ENCODE peak calls at places on chromosomes 13 and 19, in ten cellular contexts. Z, Y, S, G, E, K, D, B, Q and R are unnamed samples.

GRCh38 chr13:79722885-79723445 is 242.0 kb downstream of the NDFIP2 start:
- DNase-seq in Z (no peak), Y (no peak), S (no peak), G (no peak), E (no peak), K (no peak), D (no peak), B (no peak), Q (no peak), R (no peak)

GRCh38 chr13:101218484-101218883 is 197.8 kb downstream of the NALCN start:
- DNase-seq in Z (no peak), Y (no peak), S (no peak), G (no peak), E (no peak), K (no peak), D (no peak), B (no peak), Q (no peak), R (no peak)

GRCh38 chr19:16118489-16119033 is 6.9 kb downstream of the RAB8A start:
- DNase-seq in Z (no peak), Y (no peak), S (peak; percentile 31), G (peak; percentile 52), E (no peak), K (no peak), D (no peak), B (peak; percentile 85), Q (peak; percentile 35), R (no peak)

GRCh38 chr19:51784922-51785690 is 9.9 kb upstream of the FPR3 start:
- DNase-seq in Z (peak; percentile 14), Y (peak; percentile 89), S (peak; percentile 76), G (no peak), E (no peak), K (peak; percentile 96), D (peak; percentile 58), B (no peak), Q (no peak), R (no peak)

GRCh38 chr19:2523630-2524311 is 47.8 kb downstream of the GADD45B start:
- DNase-seq in Z (no peak), Y (no peak), S (no peak), G (no peak), E (no peak), K (no peak), D (no peak), B (no peak), Q (no peak), R (no peak)

GRCh38 chr19:19120308-19121156 is 17.7 kb downstream of the TMEM161A start:
- DNase-seq in Z (no peak), Y (no peak), S (peak; percentile 79), G (peak; percentile 68), E (no peak), K (no peak), D (peak; percentile 46), B (no peak), Q (no peak), R (peak; percentile 82)

GRCh38 chr19:47156861-47157454 is 26.3 kb downstream of the SAE1 start:
- DNase-seq in Z (no peak), Y (no peak), S (no peak), G (no peak), E (no peak), K (no peak), D (no peak), B (no peak), Q (no peak), R (no peak)

GRCh38 chr13:55632402-55632801 is 1508.3 kb upstream of the PRR20A start:
- DNase-seq in Z (no peak), Y (no peak), S (no peak), G (no peak), E (no peak), K (no peak), D (no peak), B (no peak), Q (no peak), R (no peak)

GRCh38 chr13:51370116-51370515 is 30.6 kb downstream of the SERPINE3 start:
- DNase-seq in Z (no peak), Y (no peak), S (no peak), G (no peak), E (no peak), K (no peak), D (no peak), B (no peak), Q (no peak), R (no peak)

GRCh38 chr19:44939668-44940067 is 2.4 kb upstream of the APOC4 start:
- DNase-seq in Z (no peak), Y (no peak), S (no peak), G (no peak), E (no peak), K (no peak), D (no peak), B (no peak), Q (no peak), R (peak; percentile 75)

DNA sequence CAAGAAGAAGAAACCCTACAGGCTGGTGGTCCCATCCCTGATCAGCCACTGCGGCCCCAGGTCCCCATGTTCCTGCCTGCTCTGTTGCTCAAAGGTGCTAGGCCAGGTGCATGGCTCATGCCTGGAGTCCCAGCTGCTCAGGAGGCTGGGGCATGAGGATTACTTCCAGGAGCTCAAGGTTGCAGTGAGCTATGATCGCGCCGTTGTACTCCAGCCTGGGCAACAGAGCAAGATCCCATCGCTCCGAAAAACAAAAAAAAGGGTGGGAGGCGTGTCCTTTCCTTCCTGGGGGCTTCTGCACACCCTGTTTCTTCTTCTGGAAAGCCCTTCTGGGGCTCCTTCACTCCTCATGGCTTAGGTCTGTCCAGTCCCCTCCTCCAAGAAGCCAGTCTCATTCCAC is 11.9 kb upstream of the TINCR start:
- DNase-seq in Z (no peak), Y (no peak), S (no peak), G (no peak), E (no peak), K (no peak), D (no peak), B (no peak), Q (no peak), R (no peak)
- H3K27me3 ChIP-seq in Z (no peaks in the 10 kb centered on the region), Y (no peaks in the 10 kb centered on the region), S (no peaks in the 10 kb centered on the region), G (no peaks in the 10 kb centered on the region), E (no peaks in the 10 kb centered on the region), K (no peaks in the 10 kb centered on the region), D (no peaks in the 10 kb centered on the region), B (no peaks in the 10 kb centered on the region), Q (no peaks in the 10 kb centered on the region), R (no peaks in the 10 kb centered on the region)

GRCh38 chr19:50231821-50232220 is 28.4 kb downstream of the MYH14 start:
- DNase-seq in Z (no peak), Y (no peak), S (no peak), G (no peak), E (no peak), K (no peak), D (no peak), B (no peak), Q (no peak), R (no peak)

GRCh38 chr19:50226536-50226935 is 23.1 kb downstream of the MYH14 start:
- DNase-seq in Z (no peak), Y (no peak), S (no peak), G (no peak), E (no peak), K (no peak), D (no peak), B (no peak), Q (no peak), R (no peak)

GRCh38 chr19:50233308-50233910 is 30.0 kb downstream of the MYH14 start:
- DNase-seq in Z (peak; percentile 71), Y (no peak), S (no peak), G (no peak), E (no peak), K (no peak), D (no peak), B (no peak), Q (no peak), R (no peak)

GRCh38 chr19:50232600-50232999 is 29.2 kb downstream of the MYH14 start:
- DNase-seq in Z (no peak), Y (no peak), S (no peak), G (no peak), E (no peak), K (no peak), D (no peak), B (no peak), Q (no peak), R (no peak)

GRCh38 chr19:50230379-50231351 is 27.2 kb downstream of the MYH14 start:
- DNase-seq in Z (no peak), Y (no peak), S (no peak), G (no peak), E (no peak), K (no peak), D (no peak), B (no peak), Q (no peak), R (no peak)
- TF ChIP-seq CTCF in Z (no peak), Y (no peak), S (no peak), G (no peak), E (no peak), K (no peak), D (no peak), B (no peak), Q (no peak), R (peak; percentile 17)

DNA sequence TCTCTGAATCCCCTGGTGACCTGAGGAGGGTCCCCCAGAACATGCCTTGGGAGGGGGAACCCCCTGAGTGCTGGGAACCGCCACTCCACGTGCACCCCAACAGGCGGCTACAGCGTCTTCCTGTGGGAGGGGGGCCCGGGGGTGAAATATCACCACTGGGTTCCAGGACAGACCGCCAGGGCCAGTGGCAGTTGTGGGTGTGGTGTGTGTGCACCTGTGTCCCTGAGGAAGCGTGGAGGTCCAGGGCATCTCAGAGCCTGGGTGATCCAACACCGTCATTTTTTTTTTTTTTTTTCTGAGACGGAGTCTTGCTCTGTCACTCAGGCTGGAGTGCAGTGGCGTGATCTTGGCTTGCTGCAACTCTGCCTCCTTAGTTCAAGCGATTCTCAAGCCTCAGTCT is 4.2 kb downstream of the ADGRE5 start:
- DNase-seq in Z (no peak), Y (no peak), S (no peak), G (no peak), E (no peak), K (no peak), D (no peak), B (no peak), Q (no peak), R (no peak)
- TF ChIP-seq POLR2A in Z (no peak), Y (no peak), S (no peak), G (no peak), E (no peak), K (no peak), D (no peak), B (no peak), Q (no peak), R (no peak)

DNA sequence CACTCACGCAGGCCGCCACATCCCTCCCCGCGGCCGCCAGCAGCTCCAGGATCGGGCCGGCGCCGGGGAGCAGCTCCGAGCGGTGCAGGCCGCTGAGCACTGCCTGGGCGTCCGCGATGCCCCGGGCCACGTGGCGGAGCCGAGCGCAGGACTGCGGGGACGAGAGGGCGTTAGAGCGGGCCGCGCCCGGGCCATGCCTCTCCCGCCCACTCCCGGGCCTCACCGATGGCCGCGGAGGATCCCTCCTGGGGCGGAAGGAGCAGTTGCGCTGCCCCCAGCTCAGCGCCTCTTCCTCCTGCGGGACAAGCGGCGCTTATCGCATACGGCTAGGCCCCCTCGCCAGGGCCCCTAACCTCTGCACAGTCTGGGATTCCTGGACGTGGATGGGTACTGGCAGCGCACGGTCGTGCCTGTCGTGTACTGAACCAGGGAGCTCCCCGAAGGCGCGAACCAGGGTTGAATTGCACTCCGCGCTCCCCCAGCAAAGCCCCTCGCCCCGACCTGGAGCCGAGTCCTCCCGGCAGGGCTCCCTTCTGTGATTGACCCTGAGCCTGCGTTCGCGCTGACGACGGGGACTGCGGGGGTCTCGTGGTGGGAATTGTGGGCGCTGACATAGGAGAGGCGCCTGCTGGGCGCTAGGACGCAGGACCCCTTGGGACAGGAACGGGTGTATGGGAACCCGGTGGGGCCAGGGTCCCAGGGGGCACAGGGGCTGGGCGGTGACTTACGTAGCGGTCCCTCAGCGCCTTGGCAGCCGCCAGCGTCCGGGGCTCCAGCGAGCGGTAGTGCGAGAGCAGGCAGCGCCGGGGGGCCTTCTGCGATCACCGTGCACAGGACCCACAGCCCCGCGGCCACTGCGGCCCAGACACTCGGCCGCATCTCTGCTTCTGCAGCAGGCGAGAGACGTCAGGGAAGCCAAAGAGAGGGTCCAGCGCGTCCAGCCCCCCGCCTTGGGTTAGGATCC is 673 bp downstream of the IFNL4 start:
- DNase-seq in Z (no peak), Y (no peak), S (no peak), G (no peak), E (no peak), K (no peak), D (no peak), B (no peak), Q (no peak), R (peak; percentile 28)
- H3K27me3 ChIP-seq in Z (no peaks in the 10 kb centered on the region), Y (peaks cover 41% of the 10 kb centered on the region), S (peaks cover 28% of the 10 kb centered on the region), G (peaks cover 30% of the 10 kb centered on the region), E (peaks cover 11% of the 10 kb centered on the region), K (no peaks in the 10 kb centered on the region), D (peaks cover 62% of the 10 kb centered on the region), B (no peaks in the 10 kb centered on the region), Q (peaks cover 8% of the 10 kb centered on the region), R (peaks cover 8% of the 10 kb centered on the region)